ENCODE peak calls at places on chromosomes 2 and 18, in seven cellular contexts. L is cardiac muscle cell, J is mucosa of descending colon, R is upper lobe of right lung, T is astrocyte of the cerebellum, X is epithelial cell of esophagus, S is hepatocyte. M is an unnamed sample.

GRCh38 chr18:76524900-76525698 is 30.1 kb upstream of the ZNF516 start:
- DNase-seq in X (no peak), R (no peak), J (peak; percentile 24), T (peak; percentile 54), S (peak; percentile 79), L (peak; percentile 82), M (peak; percentile 38)

GRCh38 chr18:50009772-50010171 is 185.2 kb downstream of the MYO5B start:
- DNase-seq in T (no peak), L (peak; percentile 45), J (peak; percentile 79), X (peak; percentile 62), R (peak; percentile 71), S (peak; percentile 52), M (no peak)

GRCh38 chr18:77068321-77068841 is 64.2 kb downstream of the MBP start:
- DNase-seq in L (peak; percentile 72), X (peak; percentile 70), T (no peak), S (no peak), J (no peak), R (no peak), M (peak; percentile 52)

GRCh38 chr2:233801357-233802131 is 23.4 kb downstream of the MROH2A start:
- DNase-seq in J (no peak), S (no peak), X (peak; percentile 36), R (no peak), T (no peak), L (peak; percentile 32), M (no peak)

GRCh38 chr2:127408807-127409099 is 9.5 kb upstream of the PROC start:
- DNase-seq in X (no peak), L (no peak), S (no peak), R (no peak), J (no peak), T (no peak), M (no peak)

GRCh38 chr2:149018971-149019370 is 19.5 kb upstream of the LYPD6B start:
- DNase-seq in X (no peak), R (no peak), S (no peak), J (no peak), T (no peak), L (no peak), M (no peak)

GRCh38 chr2:8659735-8660492 is 21.9 kb upstream of the ID2 start:
- DNase-seq in S (no peak), T (no peak), L (no peak), J (no peak), X (no peak), R (peak; percentile 53), M (no peak)

GRCh38 chr2:45922577-45922988 is 271.1 kb downstream of the PRKCE start:
- DNase-seq in T (no peak), L (peak; percentile 82), J (no peak), R (no peak), S (peak; percentile 80), X (no peak), M (no peak)

GRCh38 chr2:20092226-20092900 is 40.9 kb upstream of the LAPTM4A start:
- DNase-seq in X (no peak), J (no peak), L (no peak), T (no peak), S (no peak), R (no peak), M (no peak)

GRCh38 chr2:44324971-44325426 is 36.3 kb downstream of the PREPL start:
- DNase-seq in J (no peak), T (peak; percentile 48), R (no peak), X (no peak), S (no peak), L (peak; percentile 74), M (peak; percentile 46)

GRCh38 chr18:62848946-62849345 is 133.6 kb downstream of the PHLPP1 start:
- DNase-seq in S (no peak), T (no peak), R (no peak), X (peak; percentile 14), L (no peak), J (no peak), M (no peak)

GRCh38 chr18:58805482-58806187 is 59.0 kb upstream of the ZNF532 start:
- DNase-seq in X (peak; percentile 55), R (no peak), J (no peak), S (no peak), L (no peak), T (no peak), M (no peak)

DNA sequence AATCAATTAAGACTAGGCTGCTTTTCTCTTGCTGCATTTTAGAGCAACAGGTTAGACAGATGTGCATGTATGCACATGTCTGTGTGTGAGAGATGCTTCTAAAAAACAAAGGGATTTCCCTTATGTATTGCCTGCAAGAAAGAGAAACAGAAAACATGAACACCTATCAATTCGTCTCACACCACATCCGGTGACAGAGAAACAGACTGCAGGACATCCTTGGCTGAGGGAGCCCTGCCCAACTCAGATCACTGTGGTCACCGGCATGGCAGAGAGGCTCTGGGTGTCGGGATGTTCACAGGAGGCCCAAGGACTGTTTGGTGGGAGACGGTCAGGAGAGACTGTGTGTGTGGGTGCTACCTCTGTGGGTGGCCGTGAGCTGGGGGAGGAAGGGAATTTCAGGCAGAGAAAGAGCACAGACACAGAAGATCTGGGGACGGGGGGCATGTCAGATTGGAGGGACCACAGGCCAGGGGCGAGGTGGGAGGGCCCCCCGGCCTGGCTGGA is 24.9 kb downstream of the FHL2 start:
- DNase-seq in T (no peak), R (no peak), J (no peak), L (no peak), S (no peak), X (peak; percentile 65), M (no peak)
- H3K4me3 ChIP-seq in T (no peak overlapping the region), R (no peak overlapping the region), J (no peak overlapping the region), L (no peak overlapping the region), S (no peak overlapping the region), X (no peak overlapping the region), M (no peak overlapping the region)

GRCh38 chr2:219726916-219727315 is 99.5 kb downstream of the SLC4A3 start:
- DNase-seq in X (no peak), L (peak; percentile 60), S (no peak), R (no peak), J (no peak), T (no peak), M (no peak)
- TF ChIP-seq CTCF in X (no peak), L (peak; percentile 32), S (peak; percentile 3), R (no peak), J (no peak), T (peak; percentile 31), M (peak; percentile 5)

DNA sequence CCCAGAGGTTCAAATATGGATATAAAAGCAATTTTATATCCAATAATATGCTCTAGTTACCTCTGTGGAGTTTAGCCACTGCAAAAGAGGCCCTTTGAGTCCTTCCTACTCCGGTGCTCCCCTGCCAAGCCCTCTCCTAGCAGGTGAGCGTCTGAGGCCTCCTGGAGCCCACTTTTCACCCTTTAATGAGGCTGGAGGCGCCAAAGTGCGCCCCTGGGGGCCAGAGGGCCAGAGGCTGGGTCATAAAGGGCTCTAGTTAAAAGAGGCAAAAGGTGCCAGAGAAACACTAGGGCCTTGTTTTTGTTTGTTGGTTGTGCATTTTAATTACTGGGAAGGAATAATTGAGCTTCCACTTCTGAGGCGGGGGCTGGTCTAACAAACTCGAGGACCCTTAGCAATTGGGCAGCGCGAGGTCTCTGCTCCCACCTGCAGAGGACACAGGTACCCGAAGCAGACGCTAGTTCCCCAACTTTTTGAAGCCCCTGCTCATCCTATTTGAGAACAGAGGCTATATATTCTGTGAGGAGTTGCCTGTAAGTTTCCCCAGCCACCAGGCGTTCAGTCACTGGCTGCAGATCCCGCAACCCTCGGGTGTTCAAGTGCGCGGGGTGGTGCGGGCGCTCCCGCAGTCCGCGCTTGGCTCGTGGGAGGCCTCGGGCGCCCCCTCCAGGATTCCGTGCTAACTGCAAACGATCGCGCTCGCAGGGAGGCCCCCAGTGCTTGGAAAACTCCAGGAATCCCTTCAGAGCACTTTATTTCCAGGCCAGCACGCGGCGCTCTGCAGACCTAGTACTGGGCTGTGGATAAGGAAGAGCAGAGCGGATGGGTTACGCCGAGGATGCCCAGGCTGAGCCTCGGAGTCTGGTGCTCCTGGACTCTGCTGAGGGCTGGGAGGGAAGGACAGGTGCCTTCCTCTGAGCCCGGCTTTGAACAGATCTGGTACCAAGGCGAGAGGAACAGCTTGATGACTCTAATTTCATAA is 14.1 kb downstream of the MSGN1 start:
- DNase-seq in R (peak; percentile 83), S (peak; percentile 89), X (peak; percentile 85), J (peak; percentile 89), T (peak; percentile 27), L (peak; percentile 87), M (peak; percentile 26)
- H3K4me3 ChIP-seq in R (peak overlapping the region; percentile 6), S (no peak overlapping the region), X (peak overlapping the region; percentile 17), J (no peak overlapping the region), T (peak overlapping the region; percentile 18), L (no peak overlapping the region), M (peak overlapping the region; percentile 39)

DNA sequence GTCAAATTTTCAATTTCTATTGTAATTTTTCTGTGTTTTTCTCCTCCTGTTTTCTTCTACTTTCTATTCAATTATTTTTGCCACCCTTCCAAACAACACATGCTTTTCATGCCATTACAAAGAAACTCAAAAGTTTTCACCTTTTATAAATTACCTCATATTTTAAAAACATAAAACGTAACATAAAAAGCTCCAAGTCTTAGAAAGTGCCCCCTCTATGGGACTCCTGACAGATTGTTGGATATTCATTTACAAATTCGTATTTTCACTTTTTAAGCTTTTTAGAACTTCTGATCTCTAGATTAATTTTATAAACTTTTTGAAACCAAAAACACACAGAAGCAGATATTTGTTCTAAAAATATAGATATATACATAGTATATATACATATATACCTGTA is 1.6 kb downstream of the COL5A2 start:
- DNase-seq in T (peak; percentile 27), S (peak; percentile 30), X (peak; percentile 6), R (no peak), J (no peak), L (peak; percentile 58), M (no peak)
- TF ChIP-seq CTCF in T (peak; percentile 34), S (peak; percentile 58), X (no peak), R (peak; percentile 38), J (no peak), L (peak; percentile 48), M (peak; percentile 30)

GRCh38 chr2:12502759-12503158 is 214.0 kb upstream of the TRIB2 start:
- DNase-seq in T (no peak), R (no peak), J (no peak), L (no peak), S (no peak), X (no peak), M (no peak)
- H3K4me3 ChIP-seq in T (no peak overlapping the region), R (no peak overlapping the region), J (no peak overlapping the region), L (no peak overlapping the region), S (no peak overlapping the region), X (no peak overlapping the region), M (no peak overlapping the region)

DNA sequence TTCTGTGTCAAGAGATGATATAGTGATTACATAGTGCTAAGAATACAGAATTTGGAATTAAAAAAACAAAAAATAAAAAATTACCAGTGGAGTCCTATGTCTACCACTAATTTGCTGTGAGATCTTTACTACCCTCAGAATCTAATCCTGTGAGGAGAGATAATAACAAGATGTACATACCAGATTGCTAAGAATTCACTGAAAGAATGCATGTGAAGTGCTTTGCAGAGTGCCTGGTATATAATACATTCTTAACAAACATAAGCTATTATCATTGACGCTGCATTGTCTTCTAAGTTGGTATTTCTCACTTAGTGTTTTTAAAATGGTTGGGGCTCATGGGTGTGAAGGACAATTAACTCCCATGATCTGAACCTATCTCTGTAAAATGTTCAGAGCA is 258.2 kb downstream of the CPS1 start:
- DNase-seq in L (no peak), J (no peak), S (no peak), T (no peak), R (no peak), X (no peak), M (no peak)
- TF ChIP-seq CTCF in L (no peak), J (no peak), S (no peak), T (no peak), R (no peak), X (no peak), M (no peak)

GRCh38 chr2:157891630-157892016 is 15.5 kb upstream of the ACVR1 start:
- DNase-seq in R (no peak), J (no peak), T (no peak), S (no peak), L (no peak), X (no peak), M (no peak)
- H3K4me3 ChIP-seq in R (no peak overlapping the region), J (no peak overlapping the region), T (no peak overlapping the region), S (no peak overlapping the region), L (no peak overlapping the region), X (no peak overlapping the region), M (no peak overlapping the region)

GRCh38 chr2:239928457-239929350 is 96.4 kb downstream of the NDUFA10 start:
- DNase-seq in L (no peak), X (no peak), S (no peak), J (no peak), R (peak; percentile 61), T (no peak), M (no peak)
- TF ChIP-seq CTCF in L (no peak), X (no peak), S (no peak), J (no peak), R (no peak), T (no peak), M (no peak)

M was measured in epithelial cell of proximal tubule.